ENCODE peak calls at places on chromosomes 12 and 14, in six cellular contexts. V is CD8-positive, alpha-beta memory T cell; A is activated B cell treated with CpG ODN at 0.5 μM for 24 hours; X is A549; I is CD8-positive, alpha-beta T cell; W is fibroblast of the conjunctiva. Y is an unnamed sample.

GRCh38 chr14:97266653-97267052 is 469.5 kb downstream of the VRK1 start:
- DNase-seq in V (no peak), I (no peak), A (no peak), W (no peak), X (peak), Y (no peak)

GRCh38 chr12:124420041-124420765 is 125.3 kb downstream of the RFLNA start:
- DNase-seq in A (no peak), I (no peak), X (no peak), W (no peak), V (no peak), Y (no peak)

GRCh38 chr12:52992699-52993557 is 13.3 kb upstream of the EIF4B start:
- DNase-seq in V (no peak), A (no peak), W (no peak), X (peak), I (no peak), Y (peak)

GRCh38 chr12:88703790-88704189 is 123.5 kb upstream of the KITLG start:
- DNase-seq in W (no peak), V (no peak), I (no peak), X (no peak), A (no peak), Y (peak)

GRCh38 chr12:46430340-46430948 is 57.9 kb upstream of the SLC38A2 start:
- DNase-seq in V (no peak), X (peak), A (no peak), I (no peak), W (peak), Y (peak)

GRCh38 chr12:61757831-61758505 is 502.2 kb upstream of the USP15 start:
- DNase-seq in I (no peak), V (no peak), A (no peak), X (no peak), W (peak), Y (no peak)

GRCh38 chr14:73235531-73236155 is 1.7 kb upstream of the PAPLN start:
- DNase-seq in A (no peak), W (no peak), V (no peak), I (no peak), X (no peak), Y (peak)

GRCh38 chr12:100184549-100184948 is 16.1 kb upstream of the ACTR6 start:
- DNase-seq in I (no peak), V (no peak), W (no peak), X (no peak), A (no peak), Y (no peak)

GRCh38 chr12:720231-720941 is 32.0 kb upstream of the WNK1 start:
- DNase-seq in A (no peak), W (no peak), X (no peak), V (no peak), I (no peak), Y (no peak)

GRCh38 chr12:7302536-7303113 is 1.2 kb upstream of the ACSM4 start:
- DNase-seq in X (no peak), V (no peak), I (no peak), W (no peak), A (no peak), Y (no peak)

GRCh38 chr14:101719708-101720107 is 41.8 kb upstream of the PPP2R5C start:
- DNase-seq in A (no peak), I (peak), V (no peak), X (no peak), W (no peak), Y (no peak)

GRCh38 chr14:67480011-67480410 is 8.5 kb downstream of the TMEM229B start:
- DNase-seq in A (no peak), X (no peak), V (no peak), W (no peak), I (no peak), Y (no peak)

GRCh38 chr14:44700694-44701093 is 193.6 kb upstream of the FSCB start:
- DNase-seq in X (no peak), I (no peak), A (no peak), V (no peak), W (no peak), Y (no peak)

GRCh38 chr12:27332407-27333310 is at the start of gene BMAL2:
- DNase-seq in V (peak), X (peak), A (peak), W (no peak), I (peak), Y (peak)

GRCh38 chr14:101865288-101865687 is 99.1 kb upstream of the DYNC1H1 start:
- DNase-seq in X (no peak), W (no peak), V (no peak), I (no peak), A (no peak), Y (no peak)

GRCh38 chr14:41362134-41362533 is 244.5 kb upstream of the LRFN5 start:
- DNase-seq in I (no peak), W (no peak), V (no peak), X (no peak), A (no peak), Y (no peak)

GRCh38 chr14:36807727-36808126 is 146.1 kb downstream of the PAX9 start:
- DNase-seq in X (no peak), I (no peak), V (no peak), W (no peak), A (no peak), Y (no peak)

GRCh38 chr12:3583656-3584334 is 92.8 kb downstream of the PRMT8 start:
- DNase-seq in A (no peak), V (no peak), W (no peak), I (no peak), X (no peak), Y (no peak)

GRCh38 chr14:22630486-22630885 is 13.7 kb downstream of the OR6J1 start:
- DNase-seq in V (no peak), A (no peak), X (no peak), I (no peak), W (peak), Y (peak)

GRCh38 chr14:62269204-62269603 is 507.0 kb downstream of the SNAPC1 start:
- DNase-seq in W (no peak), V (no peak), X (no peak), I (no peak), A (no peak), Y (no peak)

GRCh38 chr14:99659333-99659741 is 14.4 kb downstream of the HHIPL1 start:
- DNase-seq in X (no peak), W (no peak), A (no peak), V (no peak), I (no peak), Y (no peak)

GRCh38 chr14:53538316-53538851 is 385.3 kb upstream of the DDHD1 start:
- DNase-seq in W (peak), V (no peak), A (no peak), I (no peak), X (no peak), Y (peak)

GRCh38 chr14:94004015-94004414 is 6.9 kb downstream of the CCDC197 start:
- DNase-seq in I (no peak), A (no peak), W (no peak), X (no peak), V (no peak), Y (no peak)

GRCh38 chr12:106094304-106094703 is 44.5 kb downstream of the NUAK1 start:
- DNase-seq in X (peak), A (no peak), W (no peak), V (no peak), I (no peak), Y (no peak)

GRCh38 chr12:96425321-96425720 is 25.1 kb upstream of the CDK17 start:
- DNase-seq in W (no peak), V (no peak), X (no peak), A (no peak), I (no peak), Y (peak)

GRCh38 chr12:29350080-29350479 is 30.9 kb downstream of the ERGIC2 start:
- DNase-seq in A (no peak), V (no peak), I (no peak), X (peak), W (peak), Y (peak)

GRCh38 chr12:3137268-3137761 is 60.1 kb downstream of the TSPAN9 start:
- DNase-seq in W (no peak), X (no peak), A (no peak), I (no peak), V (no peak), Y (peak)

GRCh38 chr14:22837750-22838538 is 1.6 kb downstream of the MMP14 start:
- DNase-seq in I (no peak), X (no peak), A (no peak), W (no peak), V (no peak), Y (peak)